ENCODE peak calls at places on chromosomes 4 and X, in four cellular contexts. G, E, K and C are unnamed samples.

GRCh38 chrX:16060252-16060651 is 63.1 kb upstream of the GRPR start:
- DNase-seq in E (no peak), G (no peak), K (no peak), C (no peak)

GRCh38 chr4:117654064-117654463 is 380.2 kb upstream of the NDST3 start:
- DNase-seq in G (no peak), K (no peak), E (no peak), C (no peak)

GRCh38 chrX:65407157-65407626 is 127.4 kb downstream of the LAS1L start:
- DNase-seq in E (no peak), K (no peak), G (no peak), C (no peak)

GRCh38 chr4:2058264-2059033 is 678 bp upstream of the NAT8L start:
- DNase-seq in G (no peak), E (no peak), K (no peak), C (no peak)

GRCh38 chr4:145293658-145294057 is 113.3 kb upstream of the OTUD4 start:
- DNase-seq in K (peak; percentile 56), G (no peak), E (no peak), C (no peak)

GRCh38 chr4:149521611-149522010 is 294.0 kb downstream of the IQCM start:
- DNase-seq in K (peak; percentile 90), E (no peak), G (no peak), C (no peak)

GRCh38 chrX:73268463-73268862 is 53.8 kb upstream of the NAP1L2 start:
- DNase-seq in E (no peak), K (no peak), G (no peak), C (no peak)

GRCh38 chrX:53088136-53088974 is 5.6 kb upstream of the KANTR start:
- DNase-seq in E (no peak), K (peak; percentile 85), G (peak; percentile 90), C (peak; percentile 38)

GRCh38 chrX:49993661-49994060 is 71.3 kb downstream of the CLCN5 start:
- DNase-seq in G (no peak), K (no peak), E (no peak), C (no peak)

GRCh38 chr4:139682309-139683210 is 16.9 kb downstream of the MGST2 start:
- DNase-seq in E (no peak), K (no peak), G (no peak), C (no peak)

GRCh38 chr4:38831653-38832052 is 25.0 kb downstream of the TLR6 start:
- DNase-seq in E (peak; percentile 94), G (no peak), K (peak; percentile 61), C (no peak)

GRCh38 chr4:47471591-47471990 is 8.1 kb upstream of the COMMD8 start:
- DNase-seq in E (no peak), G (no peak), K (no peak), C (no peak)

GRCh38 chr4:20109395-20109794 is 142.3 kb upstream of the SLIT2 start:
- DNase-seq in G (no peak), E (no peak), K (no peak), C (no peak)

GRCh38 chr4:100949350-100949935 is 397.9 kb downstream of the PPP3CA start:
- DNase-seq in E (no peak), K (peak; percentile 41), G (no peak), C (peak; percentile 54)

GRCh38 chr4:70703695-70704332 is 15.5 kb downstream of the UTP3 start:
- DNase-seq in G (no peak), K (peak; percentile 75), E (no peak), C (no peak)

GRCh38 chr4:108169639-108170038 is 907 bp upstream of the LEF1 start:
- DNase-seq in G (no peak), E (no peak), K (no peak), C (no peak)

GRCh38 chr4:173275150-173275549 is 59.0 kb downstream of the HMGB2 start:
- DNase-seq in E (no peak), K (no peak), G (no peak), C (no peak)

GRCh38 chr4:127249767-127250108 is 383.0 kb upstream of the INTU start:
- DNase-seq in E (no peak), G (no peak), K (no peak), C (no peak)

GRCh38 chr4:2261853-2262144 is at the start of gene MXD4:
- DNase-seq in E (no peak), G (no peak), K (no peak), C (no peak)

GRCh38 chrX:53716328-53717088 is 30.0 kb upstream of the HUWE1 start:
- DNase-seq in E (no peak), K (peak; percentile 65), G (no peak), C (no peak)

GRCh38 chr4:47469951-47470350 is 6.4 kb upstream of the COMMD8 start:
- DNase-seq in E (no peak), G (no peak), K (peak; percentile 79), C (peak; percentile 20)

GRCh38 chr4:88320780-88321373 is 36.5 kb upstream of the PPM1K start:
- DNase-seq in E (no peak), K (peak; percentile 66), G (no peak), C (no peak)

GRCh38 chr4:88320174-88320779 is 35.9 kb upstream of the PPM1K start:
- DNase-seq in K (peak; percentile 40), G (no peak), E (no peak), C (no peak)

GRCh38 chr4:88315460-88316017 is 31.2 kb upstream of the PPM1K start:
- DNase-seq in E (no peak), G (no peak), K (no peak), C (no peak)

GRCh38 chr4:88318751-88319350 is 34.5 kb upstream of the PPM1K start:
- DNase-seq in G (no peak), K (peak; percentile 7), E (no peak), C (no peak)
- H3K4me3 ChIP-seq in G (no peak overlapping the region), K (no peak overlapping the region), E (no peak overlapping the region), C (no peak overlapping the region)

GRCh38 chrX:429266-429825 is 42.6 kb upstream of the PPP2R3B start:
- DNase-seq in E (no peak), K (no peak), G (no peak), C (no peak)

GRCh38 chrX:421646-422325 is 35.1 kb upstream of the PPP2R3B start:
- DNase-seq in K (no peak), E (no peak), G (no peak), C (no peak)

GRCh38 chrX:427812-428725 is 41.4 kb upstream of the PPP2R3B start:
- DNase-seq in K (no peak), E (no peak), G (no peak), C (no peak)

GRCh38 chrX:426881-427280 is 40.2 kb upstream of the PPP2R3B start:
- DNase-seq in E (no peak), G (no peak), K (peak; percentile 13), C (no peak)

GRCh38 chrX:425056-425455 is 38.3 kb upstream of the PPP2R3B start:
- DNase-seq in E (no peak), K (no peak), G (no peak), C (no peak)
- TF ChIP-seq CTCF in E (no peak), K (no peak), G (no peak), C (no peak)

GRCh38 chr4:26269038-26269437 is 51.8 kb upstream of the RBPJ start:
- DNase-seq in G (no peak), E (no peak), K (no peak), C (no peak)

GRCh38 chr4:26275261-26275660 is 45.6 kb upstream of the RBPJ start:
- DNase-seq in K (no peak), G (no peak), E (no peak), C (no peak)

GRCh38 chr4:26273308-26273980 is 47.4 kb upstream of the RBPJ start:
- DNase-seq in G (no peak), K (no peak), E (no peak), C (no peak)

GRCh38 chr4:26271703-26272102 is 49.1 kb upstream of the RBPJ start:
- DNase-seq in G (no peak), K (no peak), E (no peak), C (no peak)

GRCh38 chr4:26272654-26273307 is 48.0 kb upstream of the RBPJ start:
- DNase-seq in E (no peak), G (no peak), K (no peak), C (no peak)
- H3K4me3 ChIP-seq in E (no peak overlapping the region), G (no peak overlapping the region), K (no peak overlapping the region), C (no peak overlapping the region)

DNA sequence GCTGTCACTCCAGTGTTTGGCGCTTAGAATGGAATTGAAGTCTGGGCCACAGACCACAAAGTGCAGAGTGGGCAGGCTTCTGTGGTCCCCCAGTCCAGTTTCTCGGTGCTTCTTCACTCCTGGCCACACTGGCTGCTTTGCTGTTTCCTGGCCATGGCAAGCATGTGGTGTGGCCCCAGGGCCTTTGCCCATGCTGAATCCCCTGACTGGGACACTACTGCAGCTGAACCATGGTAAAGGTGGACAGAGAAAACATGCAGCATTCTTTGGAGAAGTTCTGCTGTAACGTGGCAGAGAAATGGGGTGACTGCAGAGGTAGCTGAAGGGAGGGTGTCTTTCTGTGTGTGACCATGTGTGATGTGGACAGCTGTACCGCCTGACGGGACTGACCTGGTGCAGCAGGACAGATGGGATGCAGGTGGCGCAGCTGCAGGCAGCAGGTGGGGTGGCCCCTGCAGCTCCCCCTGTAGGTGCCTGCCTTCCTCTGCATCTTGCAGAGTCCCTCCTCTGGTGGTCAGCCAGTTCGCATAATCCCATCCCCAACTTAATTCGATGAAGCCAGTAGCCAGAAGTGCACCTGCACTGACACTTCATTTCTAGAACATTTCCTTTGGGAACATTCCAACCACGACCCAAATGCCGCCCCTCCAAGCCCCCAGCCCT is 13.2 kb upstream of the S100P start:
- DNase-seq in E (no peak), G (no peak), K (no peak), C (no peak)
- TF ChIP-seq CTCF in E (peak; percentile 10), G (no peak), K (peak; percentile 22), C (no peak)

GRCh38 chrX:71493111-71493613 is 39.7 kb upstream of the OGT start:
- DNase-seq in K (no peak), G (no peak), E (no peak), C (no peak)
- H3K4me3 ChIP-seq in K (peak overlapping the region; percentile 44), G (peak overlapping the region; percentile 70), E (peak overlapping the region; percentile 56), C (no peak overlapping the region)

DNA sequence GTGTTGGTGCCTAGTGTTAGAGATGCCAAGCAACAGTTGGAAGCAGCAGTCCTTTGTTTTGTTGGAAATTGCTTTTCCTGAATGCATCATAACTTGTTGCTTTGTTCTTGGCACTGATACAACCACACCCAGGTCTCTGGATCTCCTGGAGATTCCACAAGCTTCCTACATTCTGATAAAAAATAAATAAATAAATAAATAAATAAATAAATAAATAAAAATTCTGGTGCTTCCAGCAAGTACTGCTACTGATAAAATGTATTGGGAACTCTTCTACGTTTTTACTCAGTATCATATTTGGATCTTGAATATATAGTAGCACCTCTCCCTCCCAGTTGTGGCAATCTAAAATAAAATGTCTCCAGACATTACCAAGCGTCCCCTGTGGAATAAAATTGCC is 62.7 kb upstream of the GRID2 start:
- DNase-seq in K (no peak), G (no peak), E (no peak), C (no peak)
- TF ChIP-seq CTCF in K (no peak), G (no peak), E (no peak), C (no peak)

DNA sequence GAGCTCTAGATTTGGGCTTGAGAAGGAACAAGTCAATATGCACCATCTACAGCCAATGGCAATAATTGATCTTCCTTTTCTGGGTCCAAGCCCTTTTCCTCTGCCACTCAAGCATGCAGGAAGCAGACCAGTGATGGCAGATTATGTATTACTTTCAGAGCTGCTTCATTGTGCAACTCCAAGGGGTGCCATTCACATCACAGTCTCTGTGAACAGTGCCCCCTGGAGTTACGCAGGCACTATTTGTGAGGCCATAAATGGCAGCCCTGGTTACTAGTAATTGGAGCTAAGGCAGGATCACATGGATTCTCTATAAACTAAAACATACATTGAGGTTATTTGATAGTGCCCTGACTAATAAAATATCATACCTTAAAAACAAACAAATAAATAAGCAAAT is 313.4 kb upstream of the SLC7A11 start:
- DNase-seq in K (no peak), G (no peak), E (no peak), C (no peak)
- H3K4me3 ChIP-seq in K (no peak overlapping the region), G (no peak overlapping the region), E (no peak overlapping the region), C (no peak overlapping the region)